ENCODE peak calls at places on chromosome 5, in five cellular contexts. One of them, this sample, is unnamed.

GRCh38 chr5:38738898-38739743 is 106.7 kb upstream of the OSMR start:
- DNase-seq in GM23248: no peak
- DNase-seq in neural progenitor cell: no peak
- DNase-seq in transverse colon: no peak
- DNase-seq in K562: no peak
- DNase-seq in this sample: no peak

GRCh38 chr5:153939101-153939500 is 99.6 kb downstream of the FAM114A2 start:
- DNase-seq in GM23248: no peak
- DNase-seq in neural progenitor cell: no peak
- DNase-seq in transverse colon: no peak
- DNase-seq in K562: no peak
- DNase-seq in this sample: no peak

GRCh38 chr5:95530441-95530840 is 24.3 kb downstream of the SKIC3 start:
- DNase-seq in GM23248: peak; percentile 98
- DNase-seq in neural progenitor cell: no peak
- DNase-seq in transverse colon: no peak
- DNase-seq in K562: no peak
- DNase-seq in this sample: no peak

GRCh38 chr5:36441215-36441614 is 139.5 kb upstream of the RANBP3L start:
- DNase-seq in GM23248: no peak
- DNase-seq in neural progenitor cell: no peak
- DNase-seq in transverse colon: no peak
- DNase-seq in K562: no peak
- DNase-seq in this sample: no peak

GRCh38 chr5:106258591-106259125 is 1412.1 kb downstream of the EFNA5 start:
- DNase-seq in GM23248: peak; percentile 14
- DNase-seq in neural progenitor cell: no peak
- DNase-seq in transverse colon: no peak
- DNase-seq in K562: no peak
- DNase-seq in this sample: no peak

GRCh38 chr5:170135796-170136490 is 30.2 kb downstream of the FOXI1 start:
- DNase-seq in GM23248: no peak
- DNase-seq in neural progenitor cell: no peak
- DNase-seq in transverse colon: no peak
- DNase-seq in K562: no peak
- DNase-seq in this sample: no peak

GRCh38 chr5:179235416-179236400 is 109.6 kb downstream of the ADAMTS2 start:
- DNase-seq in GM23248: no peak
- DNase-seq in neural progenitor cell: no peak
- DNase-seq in transverse colon: peak; percentile 1
- DNase-seq in K562: no peak
- DNase-seq in this sample: peak; percentile 47

GRCh38 chr5:109769597-109770291 is 80.0 kb downstream of the MAN2A1 start:
- DNase-seq in GM23248: no peak
- DNase-seq in neural progenitor cell: no peak
- DNase-seq in transverse colon: no peak
- DNase-seq in K562: no peak
- DNase-seq in this sample: no peak

GRCh38 chr5:172436078-172436873 is 18.0 kb downstream of the SH3PXD2B start:
- DNase-seq in GM23248: no peak
- DNase-seq in neural progenitor cell: no peak
- DNase-seq in transverse colon: no peak
- DNase-seq in K562: no peak
- DNase-seq in this sample: no peak

GRCh38 chr5:150734579-150735384 is 24.0 kb downstream of the DCTN4 start:
- DNase-seq in GM23248: no peak
- DNase-seq in neural progenitor cell: no peak
- DNase-seq in transverse colon: peak; percentile 40
- DNase-seq in K562: peak; percentile 79
- DNase-seq in this sample: no peak

GRCh38 chr5:137668574-137669093 is 67.3 kb downstream of the KLHL3 start:
- DNase-seq in GM23248: no peak
- DNase-seq in neural progenitor cell: no peak
- DNase-seq in transverse colon: no peak
- DNase-seq in K562: no peak
- DNase-seq in this sample: no peak

GRCh38 chr5:136062563-136063274 is 33.9 kb downstream of the TGFBI start:
- DNase-seq in GM23248: peak; percentile 69
- DNase-seq in neural progenitor cell: peak; percentile 73
- DNase-seq in transverse colon: no peak
- DNase-seq in K562: peak; percentile 69
- DNase-seq in this sample: no peak

GRCh38 chr5:35518104-35518503 is 99.6 kb upstream of the SPEF2 start:
- DNase-seq in GM23248: no peak
- DNase-seq in neural progenitor cell: no peak
- DNase-seq in transverse colon: no peak
- DNase-seq in K562: no peak
- DNase-seq in this sample: no peak

GRCh38 chr5:36876965-36877666 is 547 bp downstream of the NIPBL start:
- DNase-seq in GM23248: peak; percentile 85
- DNase-seq in neural progenitor cell: peak; percentile 87
- DNase-seq in transverse colon: peak; percentile 66
- DNase-seq in K562: peak; percentile 76
- DNase-seq in this sample: peak; percentile 73

GRCh38 chr5:133865113-133865512 is 103.3 kb downstream of the C5orf15 start:
- DNase-seq in GM23248: no peak
- DNase-seq in neural progenitor cell: no peak
- DNase-seq in transverse colon: no peak
- DNase-seq in K562: no peak
- DNase-seq in this sample: peak; percentile 31

GRCh38 chr5:77852514-77853352 is 76.6 kb upstream of the TBCA start:
- DNase-seq in GM23248: peak; percentile 85
- DNase-seq in neural progenitor cell: peak; percentile 85
- DNase-seq in transverse colon: peak; percentile 39
- DNase-seq in K562: no peak
- DNase-seq in this sample: no peak

GRCh38 chr5:37926732-37927131 is 86.9 kb upstream of the GDNF start:
- DNase-seq in GM23248: peak; percentile 17
- DNase-seq in neural progenitor cell: no peak
- DNase-seq in transverse colon: no peak
- DNase-seq in K562: no peak
- DNase-seq in this sample: no peak

GRCh38 chr5:10734050-10734709 is 26.9 kb downstream of the DAP start:
- DNase-seq in GM23248: no peak
- DNase-seq in neural progenitor cell: no peak
- DNase-seq in transverse colon: no peak
- DNase-seq in K562: peak; percentile 95
- DNase-seq in this sample: no peak

GRCh38 chr5:88939300-88939699 is 56.3 kb upstream of the MEF2C start:
- DNase-seq in GM23248: no peak
- DNase-seq in neural progenitor cell: no peak
- DNase-seq in transverse colon: no peak
- DNase-seq in K562: no peak
- DNase-seq in this sample: no peak

GRCh38 chr5:66643383-66643782 is 47.2 kb downstream of the MAST4 start:
- DNase-seq in GM23248: no peak
- DNase-seq in neural progenitor cell: no peak
- DNase-seq in transverse colon: no peak
- DNase-seq in K562: no peak
- DNase-seq in this sample: no peak

GRCh38 chr5:6181147-6181729 is 197.1 kb downstream of the MED10 start:
- DNase-seq in GM23248: no peak
- DNase-seq in neural progenitor cell: peak; percentile 26
- DNase-seq in transverse colon: no peak
- DNase-seq in K562: no peak
- DNase-seq in this sample: no peak

GRCh38 chr5:180830253-180831138 is 27.9 kb upstream of the MGAT1 start:
- DNase-seq in GM23248: peak; percentile 79
- DNase-seq in neural progenitor cell: no peak
- DNase-seq in transverse colon: peak; percentile 85
- DNase-seq in K562: peak; percentile 83
- DNase-seq in this sample: no peak

GRCh38 chr5:36403601-36404311 is 102.1 kb upstream of the RANBP3L start:
- DNase-seq in GM23248: peak; percentile 97
- DNase-seq in neural progenitor cell: no peak
- DNase-seq in transverse colon: no peak
- DNase-seq in K562: no peak
- DNase-seq in this sample: no peak

GRCh38 chr5:103929310-103930003 is 366.9 kb upstream of the NUDT12 start:
- DNase-seq in GM23248: no peak
- DNase-seq in neural progenitor cell: no peak
- DNase-seq in transverse colon: no peak
- DNase-seq in K562: no peak
- DNase-seq in this sample: no peak

GRCh38 chr5:95808013-95808685 is 14.4 kb downstream of the GLRX start:
- DNase-seq in GM23248: no peak
- DNase-seq in neural progenitor cell: no peak
- DNase-seq in transverse colon: peak; percentile 74
- DNase-seq in K562: no peak
- DNase-seq in this sample: no peak

GRCh38 chr5:133925866-133926488 is 42.4 kb downstream of the C5orf15 start:
- DNase-seq in GM23248: no peak
- DNase-seq in neural progenitor cell: no peak
- DNase-seq in transverse colon: no peak
- DNase-seq in K562: no peak
- DNase-seq in this sample: no peak

GRCh38 chr5:131998431-131999040 is 12.9 kb downstream of the ACSL6 start:
- DNase-seq in GM23248: no peak
- DNase-seq in neural progenitor cell: no peak
- DNase-seq in transverse colon: no peak
- DNase-seq in K562: no peak
- DNase-seq in this sample: peak; percentile 37
- H3K36me3 ChIP-seq in GM23248: no peaks in the 10 kb centered on the region
- H3K36me3 ChIP-seq in neural progenitor cell: no peaks in the 10 kb centered on the region
- H3K36me3 ChIP-seq in transverse colon: no peaks in the 10 kb centered on the region
- H3K36me3 ChIP-seq in K562: no peaks in the 10 kb centered on the region
- H3K36me3 ChIP-seq in this sample: no peaks in the 10 kb centered on the region

GRCh38 chr5:112914584-112914983 is 7.4 kb downstream of the REEP5 start:
- DNase-seq in GM23248: peak; percentile 58
- DNase-seq in neural progenitor cell: no peak
- DNase-seq in transverse colon: no peak
- DNase-seq in K562: peak; percentile 65
- DNase-seq in this sample: no peak

GRCh38 chr5:112918136-112918535 is 3.9 kb downstream of the REEP5 start:
- DNase-seq in GM23248: no peak
- DNase-seq in neural progenitor cell: no peak
- DNase-seq in transverse colon: no peak
- DNase-seq in K562: no peak
- DNase-seq in this sample: no peak

GRCh38 chr5:112918679-112919078 is 3.3 kb downstream of the REEP5 start:
- DNase-seq in GM23248: no peak
- DNase-seq in neural progenitor cell: no peak
- DNase-seq in transverse colon: no peak
- DNase-seq in K562: no peak
- DNase-seq in this sample: no peak

GRCh38 chr5:112915831-112916230 is 6.2 kb downstream of the REEP5 start:
- DNase-seq in GM23248: no peak
- DNase-seq in neural progenitor cell: no peak
- DNase-seq in transverse colon: no peak
- DNase-seq in K562: no peak
- DNase-seq in this sample: no peak

DNA sequence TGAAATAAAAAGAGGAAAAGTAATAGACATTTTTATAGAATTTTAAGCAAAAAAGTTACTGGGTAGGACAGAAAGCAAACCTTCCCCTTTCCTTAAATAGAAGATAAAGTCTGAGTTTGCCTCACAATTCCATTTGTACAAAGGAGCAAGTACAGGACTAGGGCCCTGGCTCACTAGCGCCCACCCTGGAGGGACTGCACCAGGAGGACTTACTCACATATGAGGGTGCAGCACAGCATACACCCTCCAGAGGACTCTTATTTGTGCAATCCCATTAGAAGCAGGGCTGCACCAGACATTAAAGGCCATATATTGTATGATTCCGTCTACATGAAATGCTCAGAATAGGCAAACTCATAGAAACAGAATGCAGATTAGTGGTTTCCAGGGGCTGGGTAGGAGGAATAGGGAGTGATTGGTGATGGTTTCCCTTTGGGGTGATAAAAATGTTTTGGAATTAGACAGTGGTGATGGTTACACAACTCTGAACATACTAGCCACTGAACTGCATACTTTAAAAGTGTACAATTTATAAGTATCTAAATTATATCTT is 4.5 kb downstream of the REEP5 start:
- DNase-seq in GM23248: peak; percentile 44
- DNase-seq in neural progenitor cell: peak; percentile 12
- DNase-seq in transverse colon: no peak
- DNase-seq in K562: peak; percentile 42
- DNase-seq in this sample: no peak
- H3K36me3 ChIP-seq in GM23248: peaks cover 15% of the 10 kb centered on the region
- H3K36me3 ChIP-seq in neural progenitor cell: no peaks in the 10 kb centered on the region
- H3K36me3 ChIP-seq in transverse colon: peaks cover 7% of the 10 kb centered on the region
- H3K36me3 ChIP-seq in K562: peaks cover 42% of the 10 kb centered on the region
- H3K36me3 ChIP-seq in this sample: peaks cover 69% of the 10 kb centered on the region

GRCh38 chr5:111735829-111736228 is 21.2 kb downstream of the NREP start:
- DNase-seq in GM23248: peak; percentile 98
- DNase-seq in neural progenitor cell: no peak
- DNase-seq in transverse colon: peak; percentile 17
- DNase-seq in K562: no peak
- DNase-seq in this sample: peak; percentile 91

GRCh38 chr5:111733571-111733970 is 23.4 kb downstream of the NREP start:
- DNase-seq in GM23248: no peak
- DNase-seq in neural progenitor cell: no peak
- DNase-seq in transverse colon: no peak
- DNase-seq in K562: no peak
- DNase-seq in this sample: no peak

GRCh38 chr5:111731638-111732037 is 25.4 kb downstream of the NREP start:
- DNase-seq in GM23248: no peak
- DNase-seq in neural progenitor cell: no peak
- DNase-seq in transverse colon: no peak
- DNase-seq in K562: no peak
- DNase-seq in this sample: no peak

GRCh38 chr5:111734597-111734996 is 22.4 kb downstream of the NREP start:
- DNase-seq in GM23248: no peak
- DNase-seq in neural progenitor cell: no peak
- DNase-seq in transverse colon: no peak
- DNase-seq in K562: no peak
- DNase-seq in this sample: no peak

GRCh38 chr5:111734013-111734412 is 23.0 kb downstream of the NREP start:
- DNase-seq in GM23248: peak; percentile 76
- DNase-seq in neural progenitor cell: no peak
- DNase-seq in transverse colon: no peak
- DNase-seq in K562: no peak
- DNase-seq in this sample: no peak
- H3K36me3 ChIP-seq in GM23248: peaks cover 79% of the 10 kb centered on the region
- H3K36me3 ChIP-seq in neural progenitor cell: peaks cover 4% of the 10 kb centered on the region
- H3K36me3 ChIP-seq in transverse colon: no peaks in the 10 kb centered on the region
- H3K36me3 ChIP-seq in K562: no peaks in the 10 kb centered on the region
- H3K36me3 ChIP-seq in this sample: peaks cover 4% of the 10 kb centered on the region

GRCh38 chr5:149504649-149505048 is 46.6 kb downstream of the CSNK1A1 start:
- DNase-seq in GM23248: no peak
- DNase-seq in neural progenitor cell: no peak
- DNase-seq in transverse colon: no peak
- DNase-seq in K562: no peak
- DNase-seq in this sample: no peak

GRCh38 chr5:149497357-149497756 is 53.9 kb downstream of the CSNK1A1 start:
- DNase-seq in GM23248: peak; percentile 94
- DNase-seq in neural progenitor cell: no peak
- DNase-seq in transverse colon: no peak
- DNase-seq in K562: no peak
- DNase-seq in this sample: no peak

GRCh38 chr5:149500922-149501582 is 50.2 kb downstream of the CSNK1A1 start:
- DNase-seq in GM23248: peak; percentile 90
- DNase-seq in neural progenitor cell: no peak
- DNase-seq in transverse colon: no peak
- DNase-seq in K562: no peak
- DNase-seq in this sample: no peak

GRCh38 chr5:149498724-149499336 is 52.4 kb downstream of the CSNK1A1 start:
- DNase-seq in GM23248: no peak
- DNase-seq in neural progenitor cell: no peak
- DNase-seq in transverse colon: no peak
- DNase-seq in K562: no peak
- DNase-seq in this sample: no peak

GRCh38 chr5:149503006-149503405 is 48.2 kb downstream of the CSNK1A1 start:
- DNase-seq in GM23248: no peak
- DNase-seq in neural progenitor cell: no peak
- DNase-seq in transverse colon: no peak
- DNase-seq in K562: no peak
- DNase-seq in this sample: no peak
- H3K36me3 ChIP-seq in GM23248: peaks cover 81% of the 10 kb centered on the region
- H3K36me3 ChIP-seq in neural progenitor cell: peaks cover 29% of the 10 kb centered on the region
- H3K36me3 ChIP-seq in transverse colon: peaks cover 88% of the 10 kb centered on the region
- H3K36me3 ChIP-seq in K562: peaks cover 90% of the 10 kb centered on the region
- H3K36me3 ChIP-seq in this sample: peaks cover 96% of the 10 kb centered on the region

This sample was measured in RWPE2.